ENCODE peak calls at places on chromosomes 3 and 15, in four cellular contexts. Y is mucosa of descending colon, X is WTC11, U is GM12892. I is an unnamed sample.

GRCh38 chr15:52106641-52107040 is 5.9 kb downstream of the BCL2L10 start:
- DNase-seq in Y (no peak), X (no peak), U (no peak), I (no peak)

GRCh38 chr3:81393251-81393650 is 368.2 kb downstream of the GBE1 start:
- DNase-seq in Y (no peak), X (no peak), U (no peak), I (no peak)

GRCh38 chr3:158920375-158920774 is 118.5 kb downstream of the MFSD1 start:
- DNase-seq in Y (no peak), X (no peak), U (no peak), I (no peak)

GRCh38 chr3:31432897-31433678 is 99.6 kb upstream of the STT3B start:
- DNase-seq in Y (no peak), X (no peak), U (no peak), I (no peak)

GRCh38 chr15:53437985-53438841 is 321.2 kb downstream of the WDR72 start:
- DNase-seq in Y (no peak), X (no peak), U (no peak), I (no peak)

GRCh38 chr3:114363554-114364202 is 69.8 kb downstream of the TIGIT start:
- DNase-seq in Y (no peak), X (no peak), U (no peak), I (no peak)

GRCh38 chr3:56502738-56503137 is 34.5 kb upstream of the ERC2 start:
- DNase-seq in Y (no peak), X (no peak), U (no peak), I (no peak)

GRCh38 chr3:52240059-52240885 is 1.3 kb upstream of the TWF2 start:
- DNase-seq in Y (peak), X (no peak), U (no peak), I (peak)

GRCh38 chr3:144557515-144557914 is 585.9 kb downstream of the DIPK2A start:
- DNase-seq in Y (no peak), X (no peak), U (no peak), I (no peak)

GRCh38 chr15:58475573-58476524 is 44.1 kb downstream of the LIPC start:
- DNase-seq in Y (no peak), X (no peak), U (no peak), I (no peak)

GRCh38 chr3:23712656-23713559 is 92.8 kb upstream of the UBE2E1 start:
- DNase-seq in Y (no peak), X (peak), U (no peak), I (no peak)

GRCh38 chr15:65286069-65286703 is 497 bp downstream of the PARP16 start:
- DNase-seq in Y (peak), X (peak), U (no peak), I (no peak)

GRCh38 chr3:66997560-66998074 is 490 bp upstream of the KBTBD8 start:
- DNase-seq in Y (no peak), X (no peak), U (no peak), I (no peak)

GRCh38 chr15:48868549-48868948 is 9.4 kb upstream of the EID1 start:
- DNase-seq in Y (no peak), X (no peak), U (no peak), I (no peak)

GRCh38 chr15:69160141-69160975 is at the start of gene GLCE:
- DNase-seq in Y (peak), X (peak), U (peak), I (peak)

GRCh38 chr3:134313839-134314587 is 60.2 kb downstream of the AMOTL2 start:
- DNase-seq in Y (no peak), X (no peak), U (no peak), I (no peak)

GRCh38 chr3:23776352-23776891 is 29.3 kb upstream of the UBE2E1 start:
- DNase-seq in Y (no peak), X (no peak), U (no peak), I (no peak)

GRCh38 chr3:142931222-142931621 is 32.3 kb downstream of the PAQR9 start:
- DNase-seq in Y (no peak), X (peak), U (peak), I (peak)

GRCh38 chr15:69559440-69560215 is 107.0 kb downstream of the RPLP1 start:
- DNase-seq in Y (no peak), X (no peak), U (no peak), I (no peak)

I was measured in 8988T.